ENCODE peak calls at places on chromosomes 11 and 22, in five cellular contexts. One of them, this sample, is unnamed.

GRCh38 chr11:45658292-45658991 is 7.0 kb downstream of the CHST1 start:
- DNase-seq in choroid plexus epithelial cell: peak
- DNase-seq in lung: peak
- DNase-seq in pancreas: no peak
- DNase-seq in cardiac fibroblast: peak
- DNase-seq in this sample: peak

GRCh38 chr11:130144129-130144528 is 15.5 kb upstream of the ST14 start:
- DNase-seq in choroid plexus epithelial cell: no peak
- DNase-seq in lung: no peak
- DNase-seq in pancreas: no peak
- DNase-seq in cardiac fibroblast: no peak
- DNase-seq in this sample: no peak

GRCh38 chr11:79396674-79397073 is 44.2 kb downstream of the TENM4 start:
- DNase-seq in choroid plexus epithelial cell: no peak
- DNase-seq in lung: no peak
- DNase-seq in pancreas: no peak
- DNase-seq in cardiac fibroblast: no peak
- DNase-seq in this sample: no peak

GRCh38 chr11:82867495-82868082 is 32.6 kb downstream of the PRCP start:
- DNase-seq in choroid plexus epithelial cell: peak
- DNase-seq in lung: peak
- DNase-seq in pancreas: peak
- DNase-seq in cardiac fibroblast: peak
- DNase-seq in this sample: peak

GRCh38 chr22:38871360-38872171 is 450 bp downstream of the CBX6 start:
- DNase-seq in choroid plexus epithelial cell: no peak
- DNase-seq in lung: no peak
- DNase-seq in pancreas: peak
- DNase-seq in cardiac fibroblast: no peak
- DNase-seq in this sample: no peak

GRCh38 chr11:131446657-131447056 is 76.2 kb downstream of the NTM start:
- DNase-seq in choroid plexus epithelial cell: no peak
- DNase-seq in lung: no peak
- DNase-seq in pancreas: no peak
- DNase-seq in cardiac fibroblast: no peak
- DNase-seq in this sample: no peak

GRCh38 chr22:36938028-36938425 is 24.6 kb downstream of the CSF2RB start:
- DNase-seq in choroid plexus epithelial cell: no peak
- DNase-seq in lung: no peak
- DNase-seq in pancreas: no peak
- DNase-seq in cardiac fibroblast: no peak
- DNase-seq in this sample: no peak

GRCh38 chr22:39349506-39349966 is 255 bp upstream of the SYNGR1 start:
- DNase-seq in choroid plexus epithelial cell: no peak
- DNase-seq in lung: no peak
- DNase-seq in pancreas: peak
- DNase-seq in cardiac fibroblast: no peak
- DNase-seq in this sample: no peak

GRCh38 chr11:75150079-75150478 is 828 bp upstream of the SLCO2B1 start:
- DNase-seq in choroid plexus epithelial cell: no peak
- DNase-seq in lung: no peak
- DNase-seq in pancreas: no peak
- DNase-seq in cardiac fibroblast: no peak
- DNase-seq in this sample: no peak

GRCh38 chr11:2885017-2885675 is 429 bp downstream of the CDKN1C start:
- DNase-seq in choroid plexus epithelial cell: peak
- DNase-seq in lung: no peak
- DNase-seq in pancreas: peak
- DNase-seq in cardiac fibroblast: peak
- DNase-seq in this sample: no peak

GRCh38 chr22:39567135-39567946 is 3.2 kb upstream of the CACNA1I start:
- DNase-seq in choroid plexus epithelial cell: no peak
- DNase-seq in lung: no peak
- DNase-seq in pancreas: no peak
- DNase-seq in cardiac fibroblast: no peak
- DNase-seq in this sample: no peak

GRCh38 chr11:113329725-113330124 is 15.3 kb downstream of the TTC12 start:
- DNase-seq in choroid plexus epithelial cell: no peak
- DNase-seq in lung: no peak
- DNase-seq in pancreas: no peak
- DNase-seq in cardiac fibroblast: no peak
- DNase-seq in this sample: no peak

GRCh38 chr11:120022617-120023016 is 115.3 kb downstream of the TRIM29 start:
- DNase-seq in choroid plexus epithelial cell: no peak
- DNase-seq in lung: no peak
- DNase-seq in pancreas: no peak
- DNase-seq in cardiac fibroblast: no peak
- DNase-seq in this sample: no peak

GRCh38 chr22:44220727-44221680 is 40.3 kb downstream of the PARVG start:
- DNase-seq in choroid plexus epithelial cell: no peak
- DNase-seq in lung: peak
- DNase-seq in pancreas: no peak
- DNase-seq in cardiac fibroblast: no peak
- DNase-seq in this sample: no peak

GRCh38 chr11:6663794-6664478 is 8.3 kb upstream of the DCHS1 start:
- DNase-seq in choroid plexus epithelial cell: no peak
- DNase-seq in lung: no peak
- DNase-seq in pancreas: no peak
- DNase-seq in cardiac fibroblast: no peak
- DNase-seq in this sample: no peak

GRCh38 chr22:27534720-27535125 is 266.8 kb downstream of the MN1 start:
- DNase-seq in choroid plexus epithelial cell: peak
- DNase-seq in lung: no peak
- DNase-seq in pancreas: no peak
- DNase-seq in cardiac fibroblast: peak
- DNase-seq in this sample: no peak

GRCh38 chr11:87466228-87466627 is 428.5 kb downstream of the TMEM135 start:
- DNase-seq in choroid plexus epithelial cell: no peak
- DNase-seq in lung: peak
- DNase-seq in pancreas: no peak
- DNase-seq in cardiac fibroblast: no peak
- DNase-seq in this sample: no peak

GRCh38 chr11:13207665-13208594 is 69.7 kb upstream of the BMAL1 start:
- DNase-seq in choroid plexus epithelial cell: peak
- DNase-seq in lung: peak
- DNase-seq in pancreas: no peak
- DNase-seq in cardiac fibroblast: peak
- DNase-seq in this sample: no peak

GRCh38 chr11:130400793-130401483 is 27.5 kb downstream of the ADAMTS8 start:
- DNase-seq in choroid plexus epithelial cell: peak
- DNase-seq in lung: no peak
- DNase-seq in pancreas: no peak
- DNase-seq in cardiac fibroblast: peak
- DNase-seq in this sample: no peak

GRCh38 chr11:83951521-83951920 is 665.4 kb upstream of the CCDC90B start:
- DNase-seq in choroid plexus epithelial cell: no peak
- DNase-seq in lung: no peak
- DNase-seq in pancreas: no peak
- DNase-seq in cardiac fibroblast: no peak
- DNase-seq in this sample: no peak

GRCh38 chr22:39748877-39749276 is 144.7 kb downstream of the ENTHD1 start:
- DNase-seq in choroid plexus epithelial cell: peak
- DNase-seq in lung: no peak
- DNase-seq in pancreas: no peak
- DNase-seq in cardiac fibroblast: peak
- DNase-seq in this sample: peak

GRCh38 chr11:76837696-76838421 is 22.9 kb upstream of the ACER3 start:
- DNase-seq in choroid plexus epithelial cell: no peak
- DNase-seq in lung: no peak
- DNase-seq in pancreas: no peak
- DNase-seq in cardiac fibroblast: no peak
- DNase-seq in this sample: no peak

GRCh38 chr11:76839326-76839725 is 21.4 kb upstream of the ACER3 start:
- DNase-seq in choroid plexus epithelial cell: no peak
- DNase-seq in lung: no peak
- DNase-seq in pancreas: no peak
- DNase-seq in cardiac fibroblast: no peak
- DNase-seq in this sample: no peak

GRCh38 chr11:76836613-76837291 is 24.0 kb upstream of the ACER3 start:
- DNase-seq in choroid plexus epithelial cell: no peak
- DNase-seq in lung: no peak
- DNase-seq in pancreas: no peak
- DNase-seq in cardiac fibroblast: no peak
- DNase-seq in this sample: no peak

GRCh38 chr11:76835928-76836612 is 24.6 kb upstream of the ACER3 start:
- DNase-seq in choroid plexus epithelial cell: peak
- DNase-seq in lung: peak
- DNase-seq in pancreas: peak
- DNase-seq in cardiac fibroblast: peak
- DNase-seq in this sample: peak

DNA sequence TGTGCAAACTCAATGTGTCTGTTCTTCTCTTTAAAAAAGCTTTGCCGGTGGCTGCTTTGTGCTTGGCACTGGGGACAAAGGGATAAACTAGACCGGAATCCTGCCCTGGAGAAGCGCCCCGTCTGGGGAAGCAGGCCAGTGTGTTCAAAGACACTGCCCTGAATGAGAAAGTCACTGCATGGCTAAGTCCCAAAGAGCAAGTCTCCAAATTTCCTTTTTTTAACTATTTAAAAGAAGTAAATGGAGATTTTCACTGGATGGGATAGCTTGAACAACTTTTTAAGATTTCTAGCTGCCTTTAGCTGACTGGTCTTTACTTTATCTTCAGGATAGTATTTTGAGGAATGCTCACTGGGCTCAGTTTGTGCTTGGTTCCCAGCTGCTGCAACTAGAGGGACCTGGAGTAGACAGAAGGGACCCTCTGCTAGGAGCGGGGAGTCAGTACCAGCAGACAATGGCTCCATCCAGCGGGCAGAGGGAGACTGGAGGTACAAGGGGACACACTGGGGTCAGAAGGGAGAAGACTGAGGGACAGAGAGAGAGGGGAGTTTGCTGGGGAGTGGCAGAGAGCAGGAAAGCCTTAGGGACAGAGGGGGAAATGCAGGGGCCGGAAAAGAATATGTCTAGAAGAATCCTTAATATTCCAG is 22.2 kb upstream of the ACER3 start:
- DNase-seq in choroid plexus epithelial cell: peak
- DNase-seq in lung: no peak
- DNase-seq in pancreas: no peak
- DNase-seq in cardiac fibroblast: peak
- DNase-seq in this sample: no peak
- TF ChIP-seq CTCF in choroid plexus epithelial cell: peak
- TF ChIP-seq CTCF in lung: no peak
- TF ChIP-seq CTCF in pancreas: no peak
- TF ChIP-seq CTCF in cardiac fibroblast: peak
- TF ChIP-seq CTCF in this sample: peak

GRCh38 chr11:121927789-121928188 is 188.2 kb downstream of the BLID start:
- DNase-seq in choroid plexus epithelial cell: no peak
- DNase-seq in lung: no peak
- DNase-seq in pancreas: no peak
- DNase-seq in cardiac fibroblast: no peak
- DNase-seq in this sample: no peak

GRCh38 chr11:121930004-121930965 is 185.7 kb downstream of the BLID start:
- DNase-seq in choroid plexus epithelial cell: peak
- DNase-seq in lung: no peak
- DNase-seq in pancreas: no peak
- DNase-seq in cardiac fibroblast: peak
- DNase-seq in this sample: no peak

GRCh38 chr11:121928597-121929580 is 187.1 kb downstream of the BLID start:
- DNase-seq in choroid plexus epithelial cell: no peak
- DNase-seq in lung: no peak
- DNase-seq in pancreas: no peak
- DNase-seq in cardiac fibroblast: no peak
- DNase-seq in this sample: no peak

GRCh38 chr11:121931121-121931520 is 184.9 kb downstream of the BLID start:
- DNase-seq in choroid plexus epithelial cell: no peak
- DNase-seq in lung: no peak
- DNase-seq in pancreas: no peak
- DNase-seq in cardiac fibroblast: no peak
- DNase-seq in this sample: no peak

GRCh38 chr11:121929581-121929980 is 186.4 kb downstream of the BLID start:
- DNase-seq in choroid plexus epithelial cell: peak
- DNase-seq in lung: no peak
- DNase-seq in pancreas: peak
- DNase-seq in cardiac fibroblast: peak
- DNase-seq in this sample: no peak
- H3K4me3 ChIP-seq in choroid plexus epithelial cell: peak
- H3K4me3 ChIP-seq in lung: no peak
- H3K4me3 ChIP-seq in pancreas: no peak
- H3K4me3 ChIP-seq in cardiac fibroblast: peak
- H3K4me3 ChIP-seq in this sample: peak

GRCh38 chr11:69443138-69443967 is 38.1 kb upstream of the LINC01488 start:
- DNase-seq in choroid plexus epithelial cell: peak
- DNase-seq in lung: peak
- DNase-seq in pancreas: peak
- DNase-seq in cardiac fibroblast: peak
- DNase-seq in this sample: peak

GRCh38 chr11:69443968-69444364 is 37.5 kb upstream of the LINC01488 start:
- DNase-seq in choroid plexus epithelial cell: peak
- DNase-seq in lung: no peak
- DNase-seq in pancreas: no peak
- DNase-seq in cardiac fibroblast: peak
- DNase-seq in this sample: no peak

GRCh38 chr11:69442012-69442806 is 39.3 kb upstream of the LINC01488 start:
- DNase-seq in choroid plexus epithelial cell: no peak
- DNase-seq in lung: no peak
- DNase-seq in pancreas: no peak
- DNase-seq in cardiac fibroblast: no peak
- DNase-seq in this sample: no peak

GRCh38 chr11:69444381-69445130 is 36.9 kb upstream of the LINC01488 start:
- DNase-seq in choroid plexus epithelial cell: peak
- DNase-seq in lung: peak
- DNase-seq in pancreas: peak
- DNase-seq in cardiac fibroblast: peak
- DNase-seq in this sample: peak

DNA sequence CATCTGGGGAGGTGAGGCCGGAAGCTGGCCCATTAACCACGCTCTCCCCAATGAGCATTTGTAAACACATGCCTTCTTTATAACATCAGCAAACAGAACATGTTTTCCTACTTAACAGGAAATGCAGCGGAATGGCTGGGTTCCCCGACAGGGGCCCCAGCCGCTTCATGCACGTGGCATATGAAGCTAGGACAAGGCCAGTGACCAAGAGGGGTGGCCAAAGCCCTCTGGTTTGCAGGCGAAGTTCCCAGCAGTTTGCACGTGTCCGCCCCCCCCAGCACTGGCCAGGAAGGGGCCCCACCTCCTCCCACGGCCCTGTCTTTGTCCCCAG is 38.7 kb upstream of the LINC01488 start:
- DNase-seq in choroid plexus epithelial cell: peak
- DNase-seq in lung: no peak
- DNase-seq in pancreas: peak
- DNase-seq in cardiac fibroblast: no peak
- DNase-seq in this sample: peak
- TF ChIP-seq CTCF in choroid plexus epithelial cell: no peak
- TF ChIP-seq CTCF in lung: no peak
- TF ChIP-seq CTCF in pancreas: no peak
- TF ChIP-seq CTCF in cardiac fibroblast: no peak
- TF ChIP-seq CTCF in this sample: no peak

DNA sequence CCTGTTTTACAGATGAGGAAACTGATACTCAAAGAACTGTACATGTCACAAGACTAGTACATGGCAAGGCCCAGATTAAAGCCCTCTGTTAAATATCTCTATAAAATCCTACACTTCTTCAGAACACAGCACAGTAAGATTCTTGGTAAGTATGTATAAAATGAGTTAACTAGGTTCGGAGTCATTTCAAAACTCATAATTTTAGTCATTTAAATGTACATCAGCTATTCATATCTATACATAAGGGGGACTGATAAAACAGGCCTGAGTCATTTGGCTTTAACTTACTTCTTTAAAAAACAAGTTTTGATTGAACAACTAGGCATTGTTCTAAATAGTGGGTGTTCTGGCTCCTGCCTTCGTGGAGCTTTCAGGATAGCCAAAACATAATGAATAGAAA is 97.2 kb downstream of the EXT2 start:
- DNase-seq in choroid plexus epithelial cell: no peak
- DNase-seq in lung: no peak
- DNase-seq in pancreas: no peak
- DNase-seq in cardiac fibroblast: no peak
- DNase-seq in this sample: no peak
- H3K4me3 ChIP-seq in choroid plexus epithelial cell: no peak
- H3K4me3 ChIP-seq in lung: no peak
- H3K4me3 ChIP-seq in pancreas: no peak
- H3K4me3 ChIP-seq in cardiac fibroblast: no peak
- H3K4me3 ChIP-seq in this sample: no peak